ENCODE peak calls at places on chromosomes 5 and 9, in nine cellular contexts. One of them, this sample, is unnamed.

GRCh38 chr9:114779352-114779845 is 26.4 kb downstream of the TNFSF15 start:
- DNase-seq in IMR-90: no peak
- DNase-seq in lower leg skin: no peak
- DNase-seq in body of pancreas: peak
- DNase-seq in NB4: no peak
- DNase-seq in A549: peak
- DNase-seq in heart left ventricle: no peak
- DNase-seq in GM12892: no peak
- DNase-seq in right lobe of liver: peak
- DNase-seq in this sample: no peak

GRCh38 chr5:144281784-144282183 is 111.1 kb downstream of the KCTD16 start:
- DNase-seq in IMR-90: no peak
- DNase-seq in lower leg skin: no peak
- DNase-seq in body of pancreas: no peak
- DNase-seq in NB4: no peak
- DNase-seq in A549: no peak
- DNase-seq in heart left ventricle: no peak
- DNase-seq in GM12892: no peak
- DNase-seq in right lobe of liver: no peak
- DNase-seq in this sample: no peak

GRCh38 chr9:130893250-130894101 is 3.1 kb downstream of the QRFP start:
- DNase-seq in IMR-90: no peak
- DNase-seq in lower leg skin: no peak
- DNase-seq in body of pancreas: peak
- DNase-seq in NB4: peak
- DNase-seq in A549: peak
- DNase-seq in heart left ventricle: peak
- DNase-seq in GM12892: no peak
- DNase-seq in right lobe of liver: peak
- DNase-seq in this sample: no peak

GRCh38 chr5:34656001-34656699 is at the start of gene RAI14:
- DNase-seq in IMR-90: peak
- DNase-seq in lower leg skin: peak
- DNase-seq in body of pancreas: peak
- DNase-seq in NB4: peak
- DNase-seq in A549: peak
- DNase-seq in heart left ventricle: peak
- DNase-seq in GM12892: peak
- DNase-seq in right lobe of liver: peak
- DNase-seq in this sample: peak

GRCh38 chr9:93094294-93095204 is 1.5 kb upstream of the CARD19 start:
- DNase-seq in IMR-90: no peak
- DNase-seq in lower leg skin: peak
- DNase-seq in body of pancreas: peak
- DNase-seq in NB4: peak
- DNase-seq in A549: no peak
- DNase-seq in heart left ventricle: peak
- DNase-seq in GM12892: peak
- DNase-seq in right lobe of liver: peak
- DNase-seq in this sample: no peak

GRCh38 chr5:123448017-123448617 is 24.9 kb upstream of the CEP120 start:
- DNase-seq in IMR-90: no peak
- DNase-seq in lower leg skin: no peak
- DNase-seq in body of pancreas: no peak
- DNase-seq in NB4: no peak
- DNase-seq in A549: no peak
- DNase-seq in heart left ventricle: no peak
- DNase-seq in GM12892: no peak
- DNase-seq in right lobe of liver: no peak
- DNase-seq in this sample: no peak

GRCh38 chr9:88749420-88749819 is 214.4 kb downstream of the NXNL2 start:
- DNase-seq in IMR-90: peak
- DNase-seq in lower leg skin: no peak
- DNase-seq in body of pancreas: no peak
- DNase-seq in NB4: no peak
- DNase-seq in A549: no peak
- DNase-seq in heart left ventricle: no peak
- DNase-seq in GM12892: no peak
- DNase-seq in right lobe of liver: no peak
- DNase-seq in this sample: no peak

GRCh38 chr5:72392326-72392733 is 72.2 kb downstream of the PTCD2 start:
- DNase-seq in IMR-90: peak
- DNase-seq in lower leg skin: no peak
- DNase-seq in body of pancreas: no peak
- DNase-seq in NB4: no peak
- DNase-seq in A549: no peak
- DNase-seq in heart left ventricle: no peak
- DNase-seq in GM12892: no peak
- DNase-seq in right lobe of liver: no peak
- DNase-seq in this sample: no peak

GRCh38 chr9:18829858-18830257 is 203.2 kb downstream of the SAXO1 start:
- DNase-seq in IMR-90: peak
- DNase-seq in lower leg skin: no peak
- DNase-seq in body of pancreas: no peak
- DNase-seq in NB4: no peak
- DNase-seq in A549: no peak
- DNase-seq in heart left ventricle: no peak
- DNase-seq in GM12892: no peak
- DNase-seq in right lobe of liver: no peak
- DNase-seq in this sample: no peak

GRCh38 chr9:93808115-93809029 is 146.8 kb downstream of the BARX1 start:
- DNase-seq in IMR-90: no peak
- DNase-seq in lower leg skin: peak
- DNase-seq in body of pancreas: no peak
- DNase-seq in NB4: no peak
- DNase-seq in A549: no peak
- DNase-seq in heart left ventricle: no peak
- DNase-seq in GM12892: no peak
- DNase-seq in right lobe of liver: no peak
- DNase-seq in this sample: no peak

GRCh38 chr5:164277720-164278119 is 772.3 kb downstream of the MAT2B start:
- DNase-seq in IMR-90: peak
- DNase-seq in lower leg skin: no peak
- DNase-seq in body of pancreas: no peak
- DNase-seq in NB4: peak
- DNase-seq in A549: no peak
- DNase-seq in heart left ventricle: no peak
- DNase-seq in GM12892: no peak
- DNase-seq in right lobe of liver: no peak
- DNase-seq in this sample: no peak

GRCh38 chr9:89956907-89957306 is 352.1 kb downstream of the GADD45G start:
- DNase-seq in IMR-90: no peak
- DNase-seq in lower leg skin: no peak
- DNase-seq in body of pancreas: no peak
- DNase-seq in NB4: no peak
- DNase-seq in A549: no peak
- DNase-seq in heart left ventricle: no peak
- DNase-seq in GM12892: no peak
- DNase-seq in right lobe of liver: no peak
- DNase-seq in this sample: no peak

GRCh38 chr5:72811849-72812248 is 4.6 kb upstream of the TNPO1 start:
- DNase-seq in IMR-90: no peak
- DNase-seq in lower leg skin: no peak
- DNase-seq in body of pancreas: no peak
- DNase-seq in NB4: no peak
- DNase-seq in A549: no peak
- DNase-seq in heart left ventricle: no peak
- DNase-seq in GM12892: no peak
- DNase-seq in right lobe of liver: no peak
- DNase-seq in this sample: no peak

GRCh38 chr5:109192027-109192426 is 217.7 kb downstream of the PJA2 start:
- DNase-seq in IMR-90: no peak
- DNase-seq in lower leg skin: no peak
- DNase-seq in body of pancreas: no peak
- DNase-seq in NB4: no peak
- DNase-seq in A549: no peak
- DNase-seq in heart left ventricle: no peak
- DNase-seq in GM12892: no peak
- DNase-seq in right lobe of liver: no peak
- DNase-seq in this sample: no peak

GRCh38 chr5:172445866-172446265 is 8.5 kb downstream of the SH3PXD2B start:
- DNase-seq in IMR-90: no peak
- DNase-seq in lower leg skin: no peak
- DNase-seq in body of pancreas: no peak
- DNase-seq in NB4: no peak
- DNase-seq in A549: no peak
- DNase-seq in heart left ventricle: no peak
- DNase-seq in GM12892: no peak
- DNase-seq in right lobe of liver: no peak
- DNase-seq in this sample: no peak

DNA sequence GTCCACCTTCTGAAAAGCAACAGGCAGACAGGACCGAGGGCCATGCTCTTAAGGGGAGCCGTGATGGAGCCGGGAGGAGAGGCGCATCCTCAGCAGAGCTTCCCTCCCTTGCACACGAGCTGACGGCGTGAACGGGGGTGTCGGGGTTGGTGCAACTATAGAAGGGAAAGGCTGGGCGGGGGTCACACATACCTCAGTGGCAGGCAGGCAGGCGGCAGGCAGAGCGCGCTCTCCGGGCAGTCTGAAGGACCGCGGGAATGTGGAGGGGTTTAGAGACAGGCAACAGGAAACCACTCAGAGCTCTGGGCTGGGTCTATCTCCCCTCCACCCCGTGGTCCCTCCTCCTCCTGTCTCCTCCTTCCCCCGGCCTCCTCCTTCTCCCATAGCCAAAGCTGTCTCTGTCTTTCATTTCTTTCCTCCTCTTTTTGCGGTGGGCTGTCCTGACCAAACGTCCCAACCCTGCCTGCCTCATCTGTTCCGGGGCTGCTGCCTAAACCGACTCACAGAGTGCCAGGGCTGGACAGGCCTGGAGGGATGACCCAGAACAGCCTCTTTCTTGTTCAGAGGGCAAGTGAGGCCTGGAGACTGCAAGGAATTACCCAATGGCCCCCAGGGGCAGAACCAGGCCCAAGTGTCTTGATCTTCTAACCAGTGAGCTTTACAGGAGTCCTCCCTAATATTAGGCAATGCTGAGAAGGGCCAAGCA is at the start of gene SPARC:
- DNase-seq in IMR-90: peak
- DNase-seq in lower leg skin: peak
- DNase-seq in body of pancreas: peak
- DNase-seq in NB4: peak
- DNase-seq in A549: no peak
- DNase-seq in heart left ventricle: peak
- DNase-seq in GM12892: no peak
- DNase-seq in right lobe of liver: peak
- DNase-seq in this sample: peak
- TF ChIP-seq POLR2A in IMR-90: peak
- TF ChIP-seq POLR2A in lower leg skin: peak
- TF ChIP-seq POLR2A in body of pancreas: peak
- TF ChIP-seq POLR2A in NB4: peak
- TF ChIP-seq POLR2A in A549: no peak
- TF ChIP-seq POLR2A in heart left ventricle: peak
- TF ChIP-seq POLR2A in GM12892: no peak
- TF ChIP-seq POLR2A in right lobe of liver: peak
- TF ChIP-seq POLR2A in this sample: peak

GRCh38 chr5:178859625-178860521 is at the start of gene ZNF354B:
- DNase-seq in IMR-90: peak
- DNase-seq in lower leg skin: peak
- DNase-seq in body of pancreas: peak
- DNase-seq in NB4: peak
- DNase-seq in A549: peak
- DNase-seq in heart left ventricle: peak
- DNase-seq in GM12892: peak
- DNase-seq in right lobe of liver: peak
- DNase-seq in this sample: peak
- TF ChIP-seq POLR2A in IMR-90: peak
- TF ChIP-seq POLR2A in lower leg skin: no peak
- TF ChIP-seq POLR2A in body of pancreas: peak
- TF ChIP-seq POLR2A in NB4: peak
- TF ChIP-seq POLR2A in A549: peak
- TF ChIP-seq POLR2A in heart left ventricle: peak
- TF ChIP-seq POLR2A in GM12892: peak
- TF ChIP-seq POLR2A in right lobe of liver: peak
- TF ChIP-seq POLR2A in this sample: peak

DNA sequence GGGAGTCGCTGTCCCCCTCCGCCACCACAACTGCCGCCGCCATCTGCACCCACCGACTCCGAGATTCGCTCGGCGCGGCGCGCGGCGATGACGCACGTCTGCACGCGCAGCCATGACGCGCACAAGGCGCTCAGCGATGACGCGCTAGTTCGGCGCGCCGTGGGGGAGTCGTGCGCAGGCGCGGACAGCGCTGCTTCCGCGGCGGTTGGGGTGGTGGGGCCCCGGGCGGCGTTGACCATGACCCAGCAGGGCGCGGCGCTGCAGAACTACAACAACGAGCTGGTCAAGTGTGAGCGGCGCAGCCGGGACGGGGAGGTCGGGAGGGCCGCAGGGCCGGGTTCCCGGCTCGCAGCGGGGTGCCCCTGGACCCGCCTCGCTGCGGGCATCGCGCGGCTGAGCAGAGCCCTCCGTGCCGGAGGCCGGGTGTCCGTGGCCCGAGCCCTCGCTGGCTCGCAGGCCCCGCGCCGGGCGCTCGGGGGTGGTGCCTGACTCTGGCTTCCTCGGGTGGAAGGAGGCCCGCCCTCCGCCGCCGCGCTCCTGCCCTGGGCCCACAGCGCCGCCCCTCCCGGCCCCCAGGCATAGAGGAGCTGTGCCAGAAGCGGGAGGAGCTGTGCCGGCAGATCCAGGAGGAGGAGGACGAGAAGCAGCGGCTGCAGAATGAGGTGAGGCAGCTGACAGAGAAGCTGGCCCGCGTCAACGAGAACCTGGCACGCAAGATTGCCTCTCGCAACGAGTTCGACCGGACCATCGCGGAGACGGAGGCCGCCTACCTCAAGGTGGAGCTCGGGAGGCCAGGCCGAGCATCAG is at the start of the genes ANAPC2 and SSNA1:
- DNase-seq in IMR-90: peak
- DNase-seq in lower leg skin: peak
- DNase-seq in body of pancreas: peak
- DNase-seq in NB4: peak
- DNase-seq in A549: peak
- DNase-seq in heart left ventricle: peak
- DNase-seq in GM12892: peak
- DNase-seq in right lobe of liver: peak
- DNase-seq in this sample: peak
- TF ChIP-seq POLR2A in IMR-90: peak
- TF ChIP-seq POLR2A in lower leg skin: peak
- TF ChIP-seq POLR2A in body of pancreas: peak
- TF ChIP-seq POLR2A in NB4: peak
- TF ChIP-seq POLR2A in A549: peak
- TF ChIP-seq POLR2A in heart left ventricle: peak
- TF ChIP-seq POLR2A in GM12892: peak
- TF ChIP-seq POLR2A in right lobe of liver: peak
- TF ChIP-seq POLR2A in this sample: peak

GRCh38 chr5:55159763-55160492 is at the start of gene GPX8:
- DNase-seq in IMR-90: peak
- DNase-seq in lower leg skin: no peak
- DNase-seq in body of pancreas: peak
- DNase-seq in NB4: peak
- DNase-seq in A549: peak
- DNase-seq in heart left ventricle: no peak
- DNase-seq in GM12892: no peak
- DNase-seq in right lobe of liver: no peak
- DNase-seq in this sample: no peak
- TF ChIP-seq POLR2A in IMR-90: peak
- TF ChIP-seq POLR2A in lower leg skin: no peak
- TF ChIP-seq POLR2A in body of pancreas: no peak
- TF ChIP-seq POLR2A in NB4: no peak
- TF ChIP-seq POLR2A in A549: peak
- TF ChIP-seq POLR2A in heart left ventricle: no peak
- TF ChIP-seq POLR2A in GM12892: no peak
- TF ChIP-seq POLR2A in right lobe of liver: no peak
- TF ChIP-seq POLR2A in this sample: peak